ENCODE peak calls at places on chromosomes 3 and 15, in ten cellular contexts. S is neural progenitor cell, Y is upper lobe of right lung, F is heart left ventricle, V is pancreas, H is GM23338, I is psoas muscle, N is RWPE2, Z is astrocyte, R is body of pancreas. W is an unnamed sample.

GRCh38 chr15:33242165-33242564 is 47.7 kb upstream of the FMN1 start:
- DNase-seq in V (no peak), S (no peak), R (no peak), Z (peak; percentile 59), N (peak; percentile 77), F (no peak), H (peak; percentile 74), Y (no peak), I (no peak), W (peak; percentile 7)

GRCh38 chr15:82020588-82020987 is 25.2 kb downstream of the MEX3B start:
- DNase-seq in R (no peak), Z (no peak), I (no peak), F (no peak), Y (no peak), H (no peak), N (no peak), S (peak; percentile 6), V (no peak), W (no peak)

GRCh38 chr3:151037746-151038145 is 47.7 kb upstream of the MED12L start:
- DNase-seq in Y (no peak), V (no peak), N (peak; percentile 76), F (peak; percentile 70), R (no peak), Z (peak; percentile 96), S (no peak), I (peak; percentile 52), H (no peak), W (peak; percentile 76)

GRCh38 chr15:45637552-45638033 is 2.8 kb downstream of the SQOR start:
- DNase-seq in Y (no peak), V (peak; percentile 56), Z (peak; percentile 82), R (peak; percentile 53), I (peak; percentile 77), H (no peak), N (no peak), F (peak; percentile 55), S (no peak), W (peak; percentile 81)

GRCh38 chr15:57586661-57587404 is 4.9 kb upstream of the MYZAP start:
- DNase-seq in H (no peak), S (no peak), Z (no peak), I (no peak), F (no peak), Y (no peak), N (no peak), R (no peak), V (no peak), W (no peak)

GRCh38 chr3:81876826-81877225 is 115.4 kb upstream of the GBE1 start:
- DNase-seq in R (no peak), S (no peak), I (no peak), N (no peak), F (no peak), V (no peak), Z (no peak), H (no peak), Y (no peak), W (no peak)

GRCh38 chr3:188584162-188584529 is 430.2 kb downstream of the LPP start:
- DNase-seq in S (no peak), I (no peak), N (no peak), Z (peak; percentile 91), F (no peak), Y (no peak), R (no peak), V (no peak), H (peak; percentile 4), W (no peak)

GRCh38 chr3:49461443-49462171 is 8.5 kb upstream of the DAG1 start:
- DNase-seq in Z (no peak), I (peak; percentile 28), R (peak; percentile 37), S (peak; percentile 65), Y (no peak), N (no peak), F (no peak), V (no peak), H (peak; percentile 88), W (no peak)

DNA sequence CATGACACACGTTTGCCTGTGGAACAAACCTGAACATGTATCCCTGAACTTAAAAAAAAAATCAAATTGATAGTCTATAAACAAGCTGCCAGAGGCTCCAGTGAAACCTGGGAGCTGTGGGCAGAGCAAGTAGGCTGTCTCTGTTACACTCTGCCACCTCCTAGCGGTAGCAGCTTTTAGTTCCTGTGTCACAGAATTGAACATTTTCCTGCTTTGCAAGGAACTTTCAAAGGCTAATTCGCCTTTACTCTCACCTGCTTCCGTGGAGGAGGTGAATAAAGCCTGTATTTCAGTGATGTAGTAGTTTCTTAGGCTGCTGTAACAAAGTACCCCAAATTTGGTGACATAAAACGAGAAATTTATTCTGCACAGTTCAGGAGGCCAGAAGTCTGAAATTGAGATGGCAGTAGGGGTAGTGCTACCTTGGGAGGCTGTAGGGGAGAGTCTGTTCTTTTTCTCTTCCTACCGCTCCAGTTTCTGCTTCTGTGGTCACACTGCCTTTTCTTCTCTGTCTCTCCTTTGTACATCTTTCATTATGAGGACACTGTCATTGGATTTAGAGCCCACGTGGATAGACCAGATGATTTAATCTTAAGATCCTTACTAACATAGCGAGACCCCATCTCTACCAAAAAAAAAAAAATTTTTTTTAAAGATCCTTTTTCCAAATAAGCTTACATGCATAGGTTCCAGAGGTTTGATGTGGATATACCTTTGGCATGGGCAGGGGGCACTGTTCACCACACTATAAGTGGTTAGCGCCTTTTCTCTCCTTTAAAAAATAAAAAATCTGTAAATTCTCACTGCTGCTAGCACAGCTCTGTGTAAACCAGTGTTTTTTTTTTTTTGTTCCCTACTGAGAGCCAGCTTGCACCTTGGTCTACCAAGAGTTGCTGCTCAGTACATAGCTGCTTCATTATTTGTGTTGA is 25.3 kb downstream of the FBXO22 start:
- DNase-seq in H (peak; percentile 88), N (no peak), F (no peak), S (peak; percentile 71), V (peak; percentile 37), I (no peak), R (peak; percentile 62), Z (no peak), Y (no peak), W (no peak)
- TF ChIP-seq CTCF in H (peak; percentile 83), N (peak; percentile 56), F (no peak), S (peak; percentile 66), V (no peak), I (no peak), R (peak; percentile 42), Z (peak; percentile 43), Y (no peak), W (peak; percentile 52)

DNA sequence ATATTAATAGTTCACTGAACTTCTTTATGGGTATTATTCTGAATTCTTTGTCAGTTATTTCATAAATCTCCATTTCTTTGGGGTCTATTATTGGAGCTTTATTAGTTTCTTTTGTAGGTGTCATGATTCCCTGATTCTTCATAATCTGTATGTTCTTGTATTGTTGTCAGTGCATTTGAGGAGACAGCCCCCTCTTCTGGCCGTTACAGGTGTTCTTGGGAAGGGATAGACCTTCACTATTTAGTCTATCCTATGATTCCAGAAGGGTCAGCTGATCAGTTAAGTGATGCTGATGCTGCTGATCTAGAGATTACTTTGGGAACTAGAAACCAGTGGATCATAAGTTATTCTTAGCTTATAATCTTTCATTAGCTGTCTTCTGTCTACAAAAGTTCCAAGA is 34.9 kb downstream of the TMEM39A start:
- DNase-seq in V (no peak), H (peak; percentile 65), R (no peak), S (no peak), Z (no peak), N (no peak), Y (no peak), I (no peak), F (no peak), W (no peak)
- H3K36me3 ChIP-seq in V (peaks cover 34% of the 10 kb centered on the region), H (peaks cover 57% of the 10 kb centered on the region), R (peaks cover 23% of the 10 kb centered on the region), S (peaks cover 64% of the 10 kb centered on the region), Z (peaks cover 47% of the 10 kb centered on the region), N (peaks cover 57% of the 10 kb centered on the region), Y (peaks cover 45% of the 10 kb centered on the region), I (peaks cover 50% of the 10 kb centered on the region), F (peaks cover 48% of the 10 kb centered on the region), W (peaks cover 6% of the 10 kb centered on the region)

GRCh38 chr3:45012577-45012976 is 13.5 kb upstream of the CLEC3B start:
- DNase-seq in F (no peak), V (no peak), Z (no peak), H (no peak), Y (no peak), R (no peak), N (no peak), S (no peak), I (no peak), W (no peak)

GRCh38 chr3:45010718-45011355 is 15.3 kb upstream of the CLEC3B start:
- DNase-seq in R (no peak), N (no peak), I (no peak), H (no peak), F (no peak), V (no peak), S (no peak), Z (peak; percentile 73), Y (no peak), W (peak; percentile 81)

GRCh38 chr3:45008117-45008516 is 18.0 kb upstream of the CLEC3B start:
- DNase-seq in V (no peak), Z (peak; percentile 36), R (no peak), I (no peak), H (no peak), F (no peak), Y (no peak), S (no peak), N (no peak), W (no peak)

GRCh38 chr3:45009868-45010267 is 16.2 kb upstream of the CLEC3B start:
- DNase-seq in Y (no peak), F (no peak), N (no peak), R (no peak), V (no peak), H (no peak), Z (no peak), I (no peak), S (no peak), W (no peak)

GRCh38 chr3:45011756-45012441 is 14.2 kb upstream of the CLEC3B start:
- DNase-seq in F (peak; percentile 89), Z (peak; percentile 90), H (no peak), S (no peak), Y (peak; percentile 67), V (no peak), R (peak; percentile 32), N (no peak), I (peak; percentile 84), W (peak; percentile 94)
- H3K4me3 ChIP-seq in F (no peak overlapping the region), Z (peak overlapping the region; percentile 24), H (no peak overlapping the region), S (no peak overlapping the region), Y (no peak overlapping the region), V (no peak overlapping the region), R (no peak overlapping the region), N (no peak overlapping the region), I (no peak overlapping the region), W (no peak overlapping the region)

GRCh38 chr15:31302029-31302657 is 24.5 kb upstream of the KLF13 start:
- DNase-seq in Y (peak; percentile 22), F (no peak), I (no peak), S (no peak), R (no peak), V (no peak), N (no peak), Z (no peak), H (no peak), W (no peak)

GRCh38 chr15:31301687-31301990 is 25.0 kb upstream of the KLF13 start:
- DNase-seq in F (no peak), N (no peak), Y (no peak), Z (no peak), H (no peak), S (no peak), V (no peak), I (no peak), R (no peak), W (no peak)

GRCh38 chr15:31304074-31304648 is 22.5 kb upstream of the KLF13 start:
- DNase-seq in F (no peak), Z (no peak), Y (peak; percentile 45), I (peak; percentile 46), V (no peak), S (no peak), H (no peak), R (no peak), N (no peak), W (no peak)

GRCh38 chr15:31303434-31304073 is 23.1 kb upstream of the KLF13 start:
- DNase-seq in Z (no peak), V (no peak), F (peak; percentile 52), N (no peak), I (peak; percentile 72), S (peak; percentile 57), H (peak; percentile 44), R (no peak), Y (peak; percentile 76), W (no peak)

DNA sequence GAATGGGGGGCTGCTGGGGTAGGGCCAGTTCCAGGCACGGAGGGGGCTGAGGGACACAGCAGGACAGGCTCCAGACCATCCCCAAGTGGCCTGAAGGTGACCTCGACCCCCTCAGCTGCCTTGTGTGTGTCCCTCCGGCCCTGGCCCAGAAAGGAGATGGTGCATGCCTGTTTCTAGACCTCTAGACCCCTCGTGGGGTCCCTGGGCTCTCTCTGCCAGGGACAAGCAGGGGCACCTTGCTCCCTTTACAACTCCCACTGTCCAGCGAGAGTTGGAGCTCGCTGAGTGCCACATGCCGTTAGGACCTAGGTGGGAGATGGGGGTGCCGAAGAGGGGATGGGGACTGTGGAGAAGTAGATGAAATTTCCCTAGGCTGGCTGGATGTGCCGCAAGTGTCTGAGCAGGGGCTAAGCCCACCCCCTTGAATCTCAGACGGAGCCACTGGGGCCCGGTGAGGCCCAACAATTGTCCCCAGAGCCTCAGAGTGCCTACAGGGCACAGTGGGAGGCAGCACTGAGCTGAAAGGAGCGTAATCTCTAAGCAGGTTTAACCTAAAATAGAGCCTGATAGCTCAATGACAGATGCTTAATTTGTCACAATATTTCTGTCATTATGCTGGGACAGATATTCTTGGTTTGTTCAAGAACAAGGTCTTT is 23.7 kb upstream of the KLF13 start:
- DNase-seq in S (peak; percentile 77), H (peak; percentile 60), Y (peak; percentile 53), V (no peak), N (no peak), F (no peak), I (peak; percentile 47), R (no peak), Z (no peak), W (no peak)
- TF ChIP-seq CTCF in S (peak; percentile 33), H (peak; percentile 57), Y (peak; percentile 22), V (no peak), N (no peak), F (peak; percentile 33), I (no peak), R (no peak), Z (no peak), W (no peak)

W was measured in BJ.